ENCODE peak calls at places on chromosomes 11 and 22, in seven cellular contexts. B is KBM-7; H is EL; W is NCI-H774; S is stimulated activated CD8-positive, alpha-beta memory T cell treated with anti-CD3 and anti-CD28 coated beads, Interleukin-4, amount 100 ng/mL, for 48 hours; P is substantia nigra; J is natural killer cell. M is an unnamed sample.

GRCh38 chr22:46377566-46378498 is 42.3 kb downstream of the TRMU start:
- DNase-seq in B (no peak), H (peak; percentile 52), W (no peak), S (no peak), P (no peak), J (no peak), M (no peak)

GRCh38 chr11:117989351-117990102 is 3.3 kb downstream of the IL10RA start:
- DNase-seq in B (no peak), H (no peak), W (no peak), S (no peak), P (no peak), J (no peak), M (no peak)

GRCh38 chr11:104841973-104842372 is 56.3 kb downstream of the CASP12 start:
- DNase-seq in B (no peak), H (no peak), W (no peak), S (no peak), P (no peak), J (no peak), M (no peak)

GRCh38 chr22:50622723-50623327 is 5.1 kb downstream of the ARSA start:
- DNase-seq in B (no peak), H (no peak), W (peak; percentile 72), S (no peak), P (no peak), J (no peak), M (no peak)

GRCh38 chr11:3219281-3219892 is 774 bp upstream of the MRGPRG start:
- DNase-seq in B (no peak), H (no peak), W (no peak), S (no peak), P (no peak), J (peak; percentile 4), M (no peak)

GRCh38 chr11:44519989-44520737 is 45.3 kb upstream of the CD82 start:
- DNase-seq in B (no peak), H (no peak), W (no peak), S (no peak), P (no peak), J (no peak), M (no peak)

GRCh38 chr22:28103596-28103995 is 184.5 kb upstream of the PITPNB start:
- DNase-seq in B (no peak), H (no peak), W (no peak), S (no peak), P (no peak), J (no peak), M (no peak)

GRCh38 chr11:79546366-79546765 is 105.5 kb upstream of the TENM4 start:
- DNase-seq in B (no peak), H (no peak), W (peak; percentile 22), S (no peak), P (no peak), J (no peak), M (no peak)

GRCh38 chr11:76380161-76380976 is 563 bp downstream of the THAP12 start:
- DNase-seq in B (peak; percentile 36), H (peak; percentile 41), W (no peak), S (peak; percentile 75), P (peak; percentile 48), J (peak; percentile 61), M (no peak)

M was measured in AML-193.